ENCODE peak calls at places on chromosomes 1 and 21, in eight cellular contexts. One of them, this sample, is unnamed.

GRCh38 chr21:41973861-41974751 is 20.3 kb upstream of the C2CD2 start:
- DNase-seq in stomach: peak; percentile 22
- DNase-seq in suprapubic skin: peak; percentile 60
- DNase-seq in tibial nerve: peak; percentile 4
- DNase-seq in A549: peak; percentile 23
- DNase-seq in H1: no peak
- DNase-seq in esophagus muscularis mucosa: peak; percentile 60
- DNase-seq in upper lobe of left lung: no peak
- DNase-seq in this sample: no peak

GRCh38 chr1:183093821-183094287 is 70.6 kb downstream of the LAMC1 start:
- DNase-seq in stomach: no peak
- DNase-seq in suprapubic skin: no peak
- DNase-seq in tibial nerve: no peak
- DNase-seq in A549: peak; percentile 66
- DNase-seq in H1: peak; percentile 70
- DNase-seq in esophagus muscularis mucosa: no peak
- DNase-seq in upper lobe of left lung: no peak
- DNase-seq in this sample: no peak

GRCh38 chr1:245551536-245551935 is 396.8 kb downstream of the KIF26B start:
- DNase-seq in stomach: no peak
- DNase-seq in suprapubic skin: no peak
- DNase-seq in tibial nerve: no peak
- DNase-seq in A549: no peak
- DNase-seq in H1: no peak
- DNase-seq in esophagus muscularis mucosa: no peak
- DNase-seq in upper lobe of left lung: no peak
- DNase-seq in this sample: no peak

GRCh38 chr1:21550866-21551475 is 41.7 kb downstream of the ALPL start:
- DNase-seq in stomach: no peak
- DNase-seq in suprapubic skin: no peak
- DNase-seq in tibial nerve: no peak
- DNase-seq in A549: no peak
- DNase-seq in H1: no peak
- DNase-seq in esophagus muscularis mucosa: no peak
- DNase-seq in upper lobe of left lung: no peak
- DNase-seq in this sample: no peak

GRCh38 chr1:165603810-165604209 is 27.2 kb upstream of the MGST3 start:
- DNase-seq in stomach: no peak
- DNase-seq in suprapubic skin: no peak
- DNase-seq in tibial nerve: no peak
- DNase-seq in A549: no peak
- DNase-seq in H1: no peak
- DNase-seq in esophagus muscularis mucosa: no peak
- DNase-seq in upper lobe of left lung: no peak
- DNase-seq in this sample: no peak

GRCh38 chr1:38730511-38731397 is 128.8 kb downstream of the RRAGC start:
- DNase-seq in stomach: no peak
- DNase-seq in suprapubic skin: no peak
- DNase-seq in tibial nerve: no peak
- DNase-seq in A549: no peak
- DNase-seq in H1: no peak
- DNase-seq in esophagus muscularis mucosa: no peak
- DNase-seq in upper lobe of left lung: no peak
- DNase-seq in this sample: no peak

GRCh38 chr1:18934205-18935000 is 22.1 kb downstream of the IFFO2 start:
- DNase-seq in stomach: no peak
- DNase-seq in suprapubic skin: no peak
- DNase-seq in tibial nerve: no peak
- DNase-seq in A549: no peak
- DNase-seq in H1: no peak
- DNase-seq in esophagus muscularis mucosa: no peak
- DNase-seq in upper lobe of left lung: no peak
- DNase-seq in this sample: no peak

GRCh38 chr1:164792410-164793004 is 233.5 kb downstream of the PBX1 start:
- DNase-seq in stomach: no peak
- DNase-seq in suprapubic skin: no peak
- DNase-seq in tibial nerve: no peak
- DNase-seq in A549: no peak
- DNase-seq in H1: no peak
- DNase-seq in esophagus muscularis mucosa: no peak
- DNase-seq in upper lobe of left lung: peak; percentile 75
- DNase-seq in this sample: no peak

GRCh38 chr1:26861889-26862371 is 1.0 kb upstream of the SFN start:
- DNase-seq in stomach: no peak
- DNase-seq in suprapubic skin: no peak
- DNase-seq in tibial nerve: no peak
- DNase-seq in A549: no peak
- DNase-seq in H1: no peak
- DNase-seq in esophagus muscularis mucosa: no peak
- DNase-seq in upper lobe of left lung: no peak
- DNase-seq in this sample: no peak

GRCh38 chr1:155022136-155022926 is 11.2 kb downstream of the DCST2 start:
- DNase-seq in stomach: no peak
- DNase-seq in suprapubic skin: no peak
- DNase-seq in tibial nerve: no peak
- DNase-seq in A549: peak; percentile 38
- DNase-seq in H1: no peak
- DNase-seq in esophagus muscularis mucosa: no peak
- DNase-seq in upper lobe of left lung: no peak
- DNase-seq in this sample: no peak

GRCh38 chr1:101002551-101002950 is 23.0 kb downstream of the DPH5 start:
- DNase-seq in stomach: no peak
- DNase-seq in suprapubic skin: no peak
- DNase-seq in tibial nerve: no peak
- DNase-seq in A549: no peak
- DNase-seq in H1: no peak
- DNase-seq in esophagus muscularis mucosa: no peak
- DNase-seq in upper lobe of left lung: no peak
- DNase-seq in this sample: no peak

GRCh38 chr1:161915978-161916377 is 107.7 kb downstream of the OLFML2B start:
- DNase-seq in stomach: no peak
- DNase-seq in suprapubic skin: no peak
- DNase-seq in tibial nerve: no peak
- DNase-seq in A549: no peak
- DNase-seq in H1: no peak
- DNase-seq in esophagus muscularis mucosa: no peak
- DNase-seq in upper lobe of left lung: no peak
- DNase-seq in this sample: no peak

GRCh38 chr1:62746086-62746808 is 37.7 kb upstream of the ATG4C start:
- DNase-seq in stomach: no peak
- DNase-seq in suprapubic skin: no peak
- DNase-seq in tibial nerve: no peak
- DNase-seq in A549: peak; percentile 36
- DNase-seq in H1: no peak
- DNase-seq in esophagus muscularis mucosa: no peak
- DNase-seq in upper lobe of left lung: no peak
- DNase-seq in this sample: no peak

GRCh38 chr1:39214021-39214713 is 9.7 kb downstream of the MACF1 start:
- DNase-seq in stomach: no peak
- DNase-seq in suprapubic skin: no peak
- DNase-seq in tibial nerve: no peak
- DNase-seq in A549: no peak
- DNase-seq in H1: no peak
- DNase-seq in esophagus muscularis mucosa: no peak
- DNase-seq in upper lobe of left lung: no peak
- DNase-seq in this sample: no peak

GRCh38 chr1:204065174-204065985 is 7.5 kb upstream of the SOX13 start:
- DNase-seq in stomach: peak; percentile 51
- DNase-seq in suprapubic skin: no peak
- DNase-seq in tibial nerve: peak; percentile 62
- DNase-seq in A549: no peak
- DNase-seq in H1: peak; percentile 70
- DNase-seq in esophagus muscularis mucosa: no peak
- DNase-seq in upper lobe of left lung: no peak
- DNase-seq in this sample: peak; percentile 76

GRCh38 chr1:53617382-53618217 is 121.4 kb downstream of the GLIS1 start:
- DNase-seq in stomach: peak; percentile 24
- DNase-seq in suprapubic skin: peak; percentile 53
- DNase-seq in tibial nerve: no peak
- DNase-seq in A549: no peak
- DNase-seq in H1: no peak
- DNase-seq in esophagus muscularis mucosa: no peak
- DNase-seq in upper lobe of left lung: no peak
- DNase-seq in this sample: peak; percentile 51

GRCh38 chr1:93177991-93178390 is 2.2 kb downstream of the TMED5 start:
- DNase-seq in stomach: no peak
- DNase-seq in suprapubic skin: no peak
- DNase-seq in tibial nerve: no peak
- DNase-seq in A549: no peak
- DNase-seq in H1: no peak
- DNase-seq in esophagus muscularis mucosa: no peak
- DNase-seq in upper lobe of left lung: no peak
- DNase-seq in this sample: no peak

GRCh38 chr1:243434594-243434993 is 178.8 kb downstream of the SDCCAG8 start:
- DNase-seq in stomach: no peak
- DNase-seq in suprapubic skin: no peak
- DNase-seq in tibial nerve: no peak
- DNase-seq in A549: no peak
- DNase-seq in H1: no peak
- DNase-seq in esophagus muscularis mucosa: no peak
- DNase-seq in upper lobe of left lung: no peak
- DNase-seq in this sample: no peak

GRCh38 chr1:221912230-221912629 is 170.3 kb upstream of the DUSP10 start:
- DNase-seq in stomach: no peak
- DNase-seq in suprapubic skin: no peak
- DNase-seq in tibial nerve: no peak
- DNase-seq in A549: no peak
- DNase-seq in H1: no peak
- DNase-seq in esophagus muscularis mucosa: peak; percentile 39
- DNase-seq in upper lobe of left lung: no peak
- DNase-seq in this sample: no peak

GRCh38 chr1:76577818-76578185 is 289.5 kb upstream of the ST6GALNAC5 start:
- DNase-seq in stomach: no peak
- DNase-seq in suprapubic skin: no peak
- DNase-seq in tibial nerve: no peak
- DNase-seq in A549: no peak
- DNase-seq in H1: no peak
- DNase-seq in esophagus muscularis mucosa: no peak
- DNase-seq in upper lobe of left lung: no peak
- DNase-seq in this sample: no peak

GRCh38 chr1:3186526-3186921 is 117.5 kb downstream of the PRDM16 start:
- DNase-seq in stomach: peak; percentile 89
- DNase-seq in suprapubic skin: no peak
- DNase-seq in tibial nerve: peak; percentile 63
- DNase-seq in A549: no peak
- DNase-seq in H1: no peak
- DNase-seq in esophagus muscularis mucosa: no peak
- DNase-seq in upper lobe of left lung: peak; percentile 80
- DNase-seq in this sample: peak; percentile 84

GRCh38 chr1:21590116-21590905 is 78.8 kb downstream of the RAP1GAP start:
- DNase-seq in stomach: no peak
- DNase-seq in suprapubic skin: no peak
- DNase-seq in tibial nerve: no peak
- DNase-seq in A549: no peak
- DNase-seq in H1: no peak
- DNase-seq in esophagus muscularis mucosa: no peak
- DNase-seq in upper lobe of left lung: peak; percentile 78
- DNase-seq in this sample: no peak

GRCh38 chr1:201647094-201647493 is 108.2 kb downstream of the NAV1 start:
- DNase-seq in stomach: no peak
- DNase-seq in suprapubic skin: no peak
- DNase-seq in tibial nerve: no peak
- DNase-seq in A549: no peak
- DNase-seq in H1: no peak
- DNase-seq in esophagus muscularis mucosa: no peak
- DNase-seq in upper lobe of left lung: no peak
- DNase-seq in this sample: no peak

GRCh38 chr21:26881504-26882228 is 36.5 kb upstream of the ADAMTS1 start:
- DNase-seq in stomach: no peak
- DNase-seq in suprapubic skin: no peak
- DNase-seq in tibial nerve: no peak
- DNase-seq in A549: peak; percentile 1
- DNase-seq in H1: no peak
- DNase-seq in esophagus muscularis mucosa: no peak
- DNase-seq in upper lobe of left lung: no peak
- DNase-seq in this sample: no peak

GRCh38 chr1:218347713-218348627 is 2.8 kb downstream of the TGFB2 start:
- DNase-seq in stomach: no peak
- DNase-seq in suprapubic skin: no peak
- DNase-seq in tibial nerve: no peak
- DNase-seq in A549: peak; percentile 84
- DNase-seq in H1: no peak
- DNase-seq in esophagus muscularis mucosa: no peak
- DNase-seq in upper lobe of left lung: no peak
- DNase-seq in this sample: peak; percentile 71

GRCh38 chr1:70093250-70093975 is 112.0 kb downstream of the LRRC40 start:
- DNase-seq in stomach: no peak
- DNase-seq in suprapubic skin: no peak
- DNase-seq in tibial nerve: no peak
- DNase-seq in A549: no peak
- DNase-seq in H1: no peak
- DNase-seq in esophagus muscularis mucosa: no peak
- DNase-seq in upper lobe of left lung: no peak
- DNase-seq in this sample: no peak
- TF ChIP-seq EP300 in stomach: no peak
- TF ChIP-seq EP300 in suprapubic skin: no peak
- TF ChIP-seq EP300 in tibial nerve: no peak
- TF ChIP-seq EP300 in A549: no peak
- TF ChIP-seq EP300 in H1: no peak
- TF ChIP-seq EP300 in esophagus muscularis mucosa: no peak
- TF ChIP-seq EP300 in upper lobe of left lung: no peak
- TF ChIP-seq EP300 in this sample: no peak

GRCh38 chr1:226985839-226986463 is 45.9 kb downstream of the COQ8A start:
- DNase-seq in stomach: no peak
- DNase-seq in suprapubic skin: no peak
- DNase-seq in tibial nerve: no peak
- DNase-seq in A549: no peak
- DNase-seq in H1: no peak
- DNase-seq in esophagus muscularis mucosa: peak; percentile 78
- DNase-seq in upper lobe of left lung: peak; percentile 59
- DNase-seq in this sample: peak; percentile 65
- TF ChIP-seq EP300 in stomach: no peak
- TF ChIP-seq EP300 in suprapubic skin: no peak
- TF ChIP-seq EP300 in tibial nerve: no peak
- TF ChIP-seq EP300 in A549: no peak
- TF ChIP-seq EP300 in H1: no peak
- TF ChIP-seq EP300 in esophagus muscularis mucosa: no peak
- TF ChIP-seq EP300 in upper lobe of left lung: no peak
- TF ChIP-seq EP300 in this sample: no peak

GRCh38 chr1:151760597-151761385 is 2.5 kb downstream of the MRPL9 start:
- DNase-seq in stomach: no peak
- DNase-seq in suprapubic skin: no peak
- DNase-seq in tibial nerve: no peak
- DNase-seq in A549: no peak
- DNase-seq in H1: no peak
- DNase-seq in esophagus muscularis mucosa: no peak
- DNase-seq in upper lobe of left lung: no peak
- DNase-seq in this sample: no peak
- TF ChIP-seq EP300 in stomach: no peak
- TF ChIP-seq EP300 in suprapubic skin: no peak
- TF ChIP-seq EP300 in tibial nerve: no peak
- TF ChIP-seq EP300 in A549: no peak
- TF ChIP-seq EP300 in H1: no peak
- TF ChIP-seq EP300 in esophagus muscularis mucosa: no peak
- TF ChIP-seq EP300 in upper lobe of left lung: no peak
- TF ChIP-seq EP300 in this sample: no peak

DNA sequence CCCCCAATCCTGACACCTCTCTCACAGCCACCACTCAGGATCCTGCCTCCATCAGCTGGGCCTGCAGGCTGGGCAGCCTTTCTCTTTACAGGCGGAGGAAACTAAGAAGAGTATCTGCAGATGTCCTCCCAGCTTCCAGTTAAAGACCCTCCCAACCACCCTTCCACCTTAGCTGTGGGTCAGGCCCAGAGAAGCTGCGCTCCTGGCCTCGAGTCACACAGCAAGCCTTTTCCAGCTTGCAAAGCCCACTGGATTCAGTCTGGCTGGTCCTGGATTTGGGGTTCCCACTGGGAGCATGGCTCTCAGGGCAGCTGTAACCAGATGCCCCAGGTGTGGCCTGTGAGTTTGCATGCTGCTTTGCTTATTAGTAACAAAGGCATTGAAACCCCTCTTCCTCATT is 19.9 kb downstream of the KCNQ4 start:
- DNase-seq in stomach: no peak
- DNase-seq in suprapubic skin: no peak
- DNase-seq in tibial nerve: no peak
- DNase-seq in A549: no peak
- DNase-seq in H1: no peak
- DNase-seq in esophagus muscularis mucosa: no peak
- DNase-seq in upper lobe of left lung: no peak
- DNase-seq in this sample: no peak
- TF ChIP-seq EP300 in stomach: no peak
- TF ChIP-seq EP300 in suprapubic skin: no peak
- TF ChIP-seq EP300 in tibial nerve: no peak
- TF ChIP-seq EP300 in A549: no peak
- TF ChIP-seq EP300 in H1: no peak
- TF ChIP-seq EP300 in esophagus muscularis mucosa: no peak
- TF ChIP-seq EP300 in upper lobe of left lung: no peak
- TF ChIP-seq EP300 in this sample: no peak